ENCODE peak calls at places on chromosomes 3 and 15, in seven cellular contexts. D is IMR-90, N is neuronal stem cell, G is mesendoderm, H is H1, Z is mesenchymal stem cell, C is trophoblast cell. R is an unnamed sample.

GRCh38 chr3:97896547-97896946 is 74.7 kb downstream of the CRYBG3 start:
- DNase-seq in D (no peak), N (no peak), G (peak; percentile 49), H (no peak), Z (no peak), C (no peak), R (no peak)

GRCh38 chr3:177035678-177036077 is 161.6 kb downstream of the TBL1XR1 start:
- DNase-seq in D (no peak), N (no peak), G (no peak), H (no peak), Z (no peak), C (no peak), R (no peak)

GRCh38 chr3:22934973-22935372 is 268.2 kb upstream of the UBE2E2 start:
- DNase-seq in D (no peak), N (no peak), G (no peak), H (no peak), Z (no peak), C (no peak), R (no peak)

GRCh38 chr3:169914321-169914720 is 2.9 kb downstream of the SAMD7 start:
- DNase-seq in D (peak; percentile 22), N (no peak), G (no peak), H (no peak), Z (peak; percentile 21), C (peak; percentile 70), R (no peak)

GRCh38 chr3:14516738-14517345 is 23.3 kb downstream of the GRIP2 start:
- DNase-seq in D (no peak), N (no peak), G (no peak), H (no peak), Z (no peak), C (no peak), R (peak; percentile 14)

GRCh38 chr3:14547693-14548092 is 7.6 kb upstream of the GRIP2 start:
- DNase-seq in D (no peak), N (no peak), G (no peak), H (no peak), Z (no peak), C (no peak), R (no peak)

GRCh38 chr3:108293858-108294257 is 2.5 kb upstream of the HHLA2 start:
- DNase-seq in D (no peak), N (no peak), G (no peak), H (no peak), Z (no peak), C (no peak), R (no peak)

GRCh38 chr3:66483006-66483928 is 17.6 kb downstream of the LRIG1 start:
- DNase-seq in D (peak; percentile 73), N (no peak), G (no peak), H (no peak), Z (peak; percentile 45), C (no peak), R (no peak)

GRCh38 chr3:194130211-194130610 is 5.7 kb upstream of the HES1 start:
- DNase-seq in D (no peak), N (no peak), G (no peak), H (no peak), Z (no peak), C (no peak), R (no peak)

GRCh38 chr3:13164893-13165492 is 91.8 kb upstream of the IQSEC1 start:
- DNase-seq in D (no peak), N (no peak), G (no peak), H (no peak), Z (no peak), C (no peak), R (no peak)

GRCh38 chr3:53147161-53147902 is 13.7 kb upstream of the PRKCD start:
- DNase-seq in D (peak; percentile 28), N (no peak), G (no peak), H (no peak), Z (no peak), C (peak; percentile 14), R (no peak)

GRCh38 chr3:70488131-70488530 is 175.7 kb upstream of the MDFIC2 start:
- DNase-seq in D (no peak), N (no peak), G (peak; percentile 2), H (no peak), Z (no peak), C (no peak), R (no peak)

GRCh38 chr3:70488816-70489215 is 176.4 kb upstream of the MDFIC2 start:
- DNase-seq in D (no peak), N (no peak), G (peak; percentile 5), H (no peak), Z (no peak), C (no peak), R (no peak)
- H4K8ac ChIP-seq in D (no peak overlapping the region), N (no peak overlapping the region), G (no peak overlapping the region), H (no peak overlapping the region), Z (no peak overlapping the region), C (no peak overlapping the region), R (no peak overlapping the region)

GRCh38 chr3:55857635-55858034 is 370.5 kb upstream of the WNT5A start:
- DNase-seq in D (no peak), N (no peak), G (no peak), H (no peak), Z (no peak), C (no peak), R (no peak)

GRCh38 chr3:55859305-55859704 is 372.2 kb upstream of the WNT5A start:
- DNase-seq in D (no peak), N (no peak), G (no peak), H (no peak), Z (no peak), C (no peak), R (no peak)

GRCh38 chr3:55860040-55860439 is 372.9 kb upstream of the WNT5A start:
- DNase-seq in D (peak; percentile 35), N (no peak), G (no peak), H (no peak), Z (no peak), C (no peak), R (no peak)

GRCh38 chr3:55858302-55858701 is 371.2 kb upstream of the WNT5A start:
- DNase-seq in D (peak; percentile 21), N (no peak), G (no peak), H (no peak), Z (no peak), C (peak; percentile 77), R (no peak)

GRCh38 chr3:55858727-55859126 is 371.6 kb upstream of the WNT5A start:
- DNase-seq in D (no peak), N (no peak), G (no peak), H (no peak), Z (no peak), C (no peak), R (no peak)
- H4K8ac ChIP-seq in D (no peak overlapping the region), N (no peak overlapping the region), G (no peak overlapping the region), H (no peak overlapping the region), Z (peak overlapping the region; percentile 74), C (no peak overlapping the region), R (no peak overlapping the region)

GRCh38 chr3:64109438-64109837 is 86.1 kb upstream of the PSMD6 start:
- DNase-seq in D (no peak), N (no peak), G (peak; percentile 71), H (no peak), Z (no peak), C (no peak), R (peak; percentile 35)

GRCh38 chr3:64111083-64111482 is 87.8 kb upstream of the PSMD6 start:
- DNase-seq in D (no peak), N (no peak), G (no peak), H (no peak), Z (no peak), C (no peak), R (no peak)

GRCh38 chr3:64108281-64108680 is 85.0 kb upstream of the PSMD6 start:
- DNase-seq in D (no peak), N (no peak), G (no peak), H (no peak), Z (no peak), C (no peak), R (no peak)

GRCh38 chr3:64107154-64107553 is 83.9 kb upstream of the PSMD6 start:
- DNase-seq in D (no peak), N (no peak), G (no peak), H (no peak), Z (no peak), C (no peak), R (no peak)

GRCh38 chr3:64108784-64109317 is 85.6 kb upstream of the PSMD6 start:
- DNase-seq in D (no peak), N (no peak), G (no peak), H (no peak), Z (no peak), C (no peak), R (no peak)
- H4K8ac ChIP-seq in D (no peak overlapping the region), N (no peak overlapping the region), G (no peak overlapping the region), H (no peak overlapping the region), Z (no peak overlapping the region), C (no peak overlapping the region), R (no peak overlapping the region)

DNA sequence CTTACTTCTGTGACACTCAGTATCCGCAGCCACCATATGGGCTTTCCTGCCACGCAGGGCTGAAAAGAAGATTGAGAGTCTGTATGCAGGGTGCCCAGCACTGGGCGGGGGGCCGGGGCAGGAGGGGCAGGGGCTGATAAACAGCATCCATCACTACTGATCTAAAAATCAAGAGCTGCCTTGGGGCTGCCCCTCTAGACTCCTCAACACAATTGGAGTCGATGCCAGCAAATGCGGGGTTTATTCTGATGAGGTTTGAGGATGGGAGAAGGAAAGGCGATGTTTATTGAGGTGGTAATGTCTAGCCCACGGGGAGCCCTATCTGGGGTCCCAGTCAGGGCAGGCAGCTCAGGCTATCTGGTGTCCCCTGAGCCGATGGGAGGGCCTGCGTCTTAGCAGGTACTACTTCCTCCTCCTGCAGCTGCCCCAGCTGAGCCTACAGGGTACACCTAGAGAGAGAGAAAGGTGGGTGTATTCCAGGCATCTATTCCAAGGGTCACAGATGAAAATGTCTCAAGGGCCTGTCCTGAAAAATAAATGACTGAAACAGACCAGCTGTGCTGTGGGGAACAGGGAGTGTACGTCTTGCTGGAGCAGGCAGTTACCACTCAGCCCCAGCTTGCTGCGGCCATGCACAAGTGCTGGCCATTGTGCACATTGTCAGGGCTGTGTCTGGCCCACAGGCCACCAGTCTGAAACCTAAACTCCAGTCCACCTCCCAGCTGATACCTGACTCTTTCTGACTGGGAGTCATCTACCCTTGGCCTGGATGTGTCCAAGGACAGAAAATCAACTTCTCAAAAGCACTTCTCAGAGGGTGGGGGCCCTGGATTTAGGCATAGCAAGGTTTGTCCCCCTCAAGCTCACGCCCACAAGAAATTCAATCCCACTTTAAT is 19.5 kb downstream of the ISG20 start:
- DNase-seq in D (no peak), N (no peak), G (no peak), H (no peak), Z (no peak), C (no peak), R (no peak)
- H4K8ac ChIP-seq in D (no peak overlapping the region), N (no peak overlapping the region), G (no peak overlapping the region), H (no peak overlapping the region), Z (no peak overlapping the region), C (no peak overlapping the region), R (no peak overlapping the region)